ENCODE peak calls at places on chromosomes 12 and 14, in six cellular contexts. One of them, this sample, is unnamed.

GRCh38 chr12:76670776-76671175 is 93.1 kb upstream of the ZDHHC17 start:
- DNase-seq in GM10248: no peak
- DNase-seq in testis: no peak
- DNase-seq in fibroblast of mammary gland: peak
- DNase-seq in WTC11: no peak
- DNase-seq in GM20000: no peak
- DNase-seq in this sample: no peak

GRCh38 chr12:9943244-9943643 is 11.1 kb upstream of the CLEC2A start:
- DNase-seq in GM20000: no peak
- DNase-seq in WTC11: peak
- DNase-seq in fibroblast of mammary gland: peak
- DNase-seq in GM10248: no peak
- DNase-seq in testis: no peak
- DNase-seq in this sample: no peak

GRCh38 chr12:109082751-109083150 is 10.5 kb downstream of the ALKBH2 start:
- DNase-seq in testis: no peak
- DNase-seq in WTC11: no peak
- DNase-seq in GM20000: no peak
- DNase-seq in fibroblast of mammary gland: no peak
- DNase-seq in GM10248: no peak
- DNase-seq in this sample: no peak

GRCh38 chr12:10562306-10562933 is 51.0 kb downstream of the MAGOHB start:
- DNase-seq in GM20000: peak
- DNase-seq in GM10248: no peak
- DNase-seq in WTC11: no peak
- DNase-seq in testis: no peak
- DNase-seq in fibroblast of mammary gland: peak
- DNase-seq in this sample: no peak

GRCh38 chr12:132559652-132560420 is 50.5 kb downstream of the LRCOL1 start:
- DNase-seq in testis: peak
- DNase-seq in GM20000: peak
- DNase-seq in GM10248: peak
- DNase-seq in fibroblast of mammary gland: peak
- DNase-seq in WTC11: peak
- DNase-seq in this sample: peak

GRCh38 chr14:34098045-34098984 is 147.4 kb upstream of the EGLN3 start:
- DNase-seq in testis: peak
- DNase-seq in GM10248: peak
- DNase-seq in WTC11: peak
- DNase-seq in fibroblast of mammary gland: peak
- DNase-seq in GM20000: peak
- DNase-seq in this sample: peak

GRCh38 chr12:49346659-49347306 is at the start of gene DNAJC22:
- DNase-seq in testis: peak
- DNase-seq in fibroblast of mammary gland: no peak
- DNase-seq in WTC11: no peak
- DNase-seq in GM20000: peak
- DNase-seq in GM10248: peak
- DNase-seq in this sample: no peak

GRCh38 chr14:89330236-89331002 is 86.6 kb downstream of the FOXN3 start:
- DNase-seq in GM10248: no peak
- DNase-seq in GM20000: no peak
- DNase-seq in testis: peak
- DNase-seq in fibroblast of mammary gland: peak
- DNase-seq in WTC11: no peak
- DNase-seq in this sample: peak

GRCh38 chr12:2682301-2683282 is 112.2 kb upstream of the FKBP4 start:
- DNase-seq in testis: peak
- DNase-seq in WTC11: peak
- DNase-seq in GM20000: no peak
- DNase-seq in fibroblast of mammary gland: peak
- DNase-seq in GM10248: no peak
- DNase-seq in this sample: no peak
- TF ChIP-seq CTCF in testis: no peak
- TF ChIP-seq CTCF in WTC11: no peak
- TF ChIP-seq CTCF in GM20000: no peak
- TF ChIP-seq CTCF in fibroblast of mammary gland: peak
- TF ChIP-seq CTCF in GM10248: peak
- TF ChIP-seq CTCF in this sample: peak

DNA sequence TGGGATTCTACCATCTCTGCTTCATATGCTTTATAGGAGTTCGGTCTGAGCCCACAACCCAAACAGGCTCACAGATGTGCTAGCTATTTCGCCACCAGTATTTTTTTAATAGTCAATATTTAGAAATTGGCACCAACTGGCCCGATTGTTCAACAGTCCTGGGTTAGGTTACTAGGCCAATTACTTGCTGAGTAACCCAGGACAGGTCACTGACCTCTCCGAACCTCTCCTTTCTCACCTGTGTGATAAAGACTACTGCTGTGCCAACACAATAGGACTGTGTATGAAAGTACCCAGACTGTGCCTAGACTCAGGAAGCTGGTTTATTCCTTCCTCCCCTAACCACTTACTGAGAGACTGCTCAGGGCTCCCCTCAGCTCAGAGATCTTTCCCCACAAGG is 8.3 kb downstream of the BDKRB2 start:
- DNase-seq in GM20000: no peak
- DNase-seq in WTC11: no peak
- DNase-seq in fibroblast of mammary gland: no peak
- DNase-seq in testis: no peak
- DNase-seq in GM10248: no peak
- DNase-seq in this sample: no peak
- TF ChIP-seq CTCF in GM20000: no peak
- TF ChIP-seq CTCF in WTC11: no peak
- TF ChIP-seq CTCF in fibroblast of mammary gland: no peak
- TF ChIP-seq CTCF in testis: no peak
- TF ChIP-seq CTCF in GM10248: no peak
- TF ChIP-seq CTCF in this sample: no peak

DNA sequence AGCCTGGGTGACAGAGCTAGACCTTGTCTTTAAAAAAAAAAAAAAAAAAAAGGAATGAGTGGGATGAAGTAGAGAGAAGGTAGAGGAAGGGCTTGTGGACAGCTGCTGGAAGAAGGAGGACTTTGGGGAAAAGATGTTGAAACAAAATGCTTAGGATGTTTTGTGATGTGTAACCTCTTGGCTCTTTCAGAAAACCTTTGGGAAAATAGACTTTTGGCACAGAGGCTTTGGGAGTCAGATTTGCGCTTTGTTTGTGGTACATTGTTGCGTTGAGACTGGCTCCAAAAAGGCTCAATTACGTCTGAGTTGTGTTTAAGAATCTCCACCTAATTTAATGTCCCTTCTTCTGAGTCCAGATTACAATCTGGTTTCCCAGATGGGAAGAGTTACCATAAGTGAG is 32.9 kb upstream of the SPTLC2 start:
- DNase-seq in GM20000: no peak
- DNase-seq in WTC11: no peak
- DNase-seq in testis: no peak
- DNase-seq in GM10248: no peak
- DNase-seq in fibroblast of mammary gland: peak
- DNase-seq in this sample: no peak
- TF ChIP-seq CTCF in GM20000: no peak
- TF ChIP-seq CTCF in WTC11: no peak
- TF ChIP-seq CTCF in testis: no peak
- TF ChIP-seq CTCF in GM10248: no peak
- TF ChIP-seq CTCF in fibroblast of mammary gland: no peak
- TF ChIP-seq CTCF in this sample: no peak

DNA sequence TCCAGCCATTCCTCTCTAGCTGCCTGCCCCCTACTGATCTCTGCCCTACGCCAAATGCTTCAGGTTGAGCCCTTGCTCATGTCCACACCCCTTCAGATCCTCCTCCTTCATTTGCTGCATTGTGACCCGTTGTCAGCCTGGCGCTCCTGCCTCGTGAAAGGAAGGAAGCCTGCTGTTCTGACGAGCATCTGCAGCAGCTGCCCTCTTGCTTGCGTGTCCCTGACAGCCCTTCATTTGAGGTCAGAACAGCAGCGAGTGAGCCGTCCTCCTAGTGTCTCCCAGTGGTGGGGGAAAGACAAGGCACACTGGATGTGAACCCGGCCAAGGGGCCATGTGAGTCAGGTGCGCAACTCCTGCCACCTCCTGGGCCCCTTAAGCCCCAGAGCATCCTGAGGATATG is 3.0 kb upstream of the PIANP start:
- DNase-seq in WTC11: peak
- DNase-seq in fibroblast of mammary gland: no peak
- DNase-seq in testis: no peak
- DNase-seq in GM10248: no peak
- DNase-seq in GM20000: peak
- DNase-seq in this sample: no peak
- TF ChIP-seq CTCF in WTC11: no peak
- TF ChIP-seq CTCF in fibroblast of mammary gland: no peak
- TF ChIP-seq CTCF in testis: no peak
- TF ChIP-seq CTCF in GM10248: no peak
- TF ChIP-seq CTCF in GM20000: no peak
- TF ChIP-seq CTCF in this sample: no peak

GRCh38 chr14:68789798-68790655 is 2.8 kb downstream of the ZFP36L1 start:
- DNase-seq in GM10248: no peak
- DNase-seq in WTC11: no peak
- DNase-seq in testis: peak
- DNase-seq in GM20000: no peak
- DNase-seq in fibroblast of mammary gland: no peak
- DNase-seq in this sample: no peak
- TF ChIP-seq CTCF in GM10248: peak
- TF ChIP-seq CTCF in WTC11: no peak
- TF ChIP-seq CTCF in testis: no peak
- TF ChIP-seq CTCF in GM20000: no peak
- TF ChIP-seq CTCF in fibroblast of mammary gland: no peak
- TF ChIP-seq CTCF in this sample: peak

GRCh38 chr12:114342651-114343050 is 63.3 kb downstream of the TBX5 start:
- DNase-seq in fibroblast of mammary gland: peak
- DNase-seq in testis: no peak
- DNase-seq in GM10248: no peak
- DNase-seq in WTC11: no peak
- DNase-seq in GM20000: no peak
- DNase-seq in this sample: no peak

GRCh38 chr12:114340231-114340630 is 65.7 kb downstream of the TBX5 start:
- DNase-seq in testis: no peak
- DNase-seq in GM10248: no peak
- DNase-seq in fibroblast of mammary gland: peak
- DNase-seq in WTC11: no peak
- DNase-seq in GM20000: no peak
- DNase-seq in this sample: no peak

GRCh38 chr12:114344264-114344663 is 61.7 kb downstream of the TBX5 start:
- DNase-seq in testis: no peak
- DNase-seq in fibroblast of mammary gland: no peak
- DNase-seq in WTC11: no peak
- DNase-seq in GM10248: no peak
- DNase-seq in GM20000: no peak
- DNase-seq in this sample: no peak

GRCh38 chr12:114339626-114340025 is 66.3 kb downstream of the TBX5 start:
- DNase-seq in GM10248: no peak
- DNase-seq in WTC11: no peak
- DNase-seq in GM20000: no peak
- DNase-seq in testis: no peak
- DNase-seq in fibroblast of mammary gland: peak
- DNase-seq in this sample: no peak

GRCh38 chr12:114343585-114343984 is 62.4 kb downstream of the TBX5 start:
- DNase-seq in GM20000: no peak
- DNase-seq in GM10248: no peak
- DNase-seq in fibroblast of mammary gland: no peak
- DNase-seq in testis: no peak
- DNase-seq in WTC11: no peak
- DNase-seq in this sample: no peak
- TF ChIP-seq CTCF in GM20000: no peak
- TF ChIP-seq CTCF in GM10248: no peak
- TF ChIP-seq CTCF in fibroblast of mammary gland: no peak
- TF ChIP-seq CTCF in testis: no peak
- TF ChIP-seq CTCF in WTC11: no peak
- TF ChIP-seq CTCF in this sample: no peak

This sample was measured in AG09319.